ENCODE peak calls at places on chromosomes 5 and 9, in seven cellular contexts. R, C, G, Q, N, A and M are unnamed samples.

GRCh38 chr5:43422143-43422542 is 10.0 kb upstream of the CCL28 start:
- DNase-seq in R (peak; percentile 31), C (no peak), G (no peak), Q (no peak), N (peak; percentile 61), A (peak; percentile 14), M (peak; percentile 81)

GRCh38 chr9:76161546-76161945 is 232.7 kb downstream of the RFK start:
- DNase-seq in R (peak; percentile 68), C (no peak), G (peak; percentile 74), Q (peak; percentile 89), N (peak; percentile 86), A (peak; percentile 76), M (peak; percentile 92)

GRCh38 chr9:20701058-20701457 is 17.0 kb downstream of the FOCAD start:
- DNase-seq in R (no peak), C (no peak), G (no peak), Q (no peak), N (peak; percentile 12), A (no peak), M (peak; percentile 32)

GRCh38 chr5:3282841-3283240 is 312.8 kb upstream of the IRX1 start:
- DNase-seq in R (no peak), C (no peak), G (no peak), Q (no peak), N (no peak), A (no peak), M (no peak)

GRCh38 chr9:34375901-34376595 is 650 bp downstream of the MYORG start:
- DNase-seq in R (peak; percentile 84), C (peak; percentile 80), G (no peak), Q (no peak), N (peak; percentile 18), A (no peak), M (peak; percentile 6)

GRCh38 chr9:70429899-70430298 is 15.4 kb upstream of the KLF9 start:
- DNase-seq in R (peak; percentile 16), C (no peak), G (no peak), Q (no peak), N (no peak), A (no peak), M (no peak)

GRCh38 chr5:172370648-172371248 is 83.6 kb downstream of the SH3PXD2B start:
- DNase-seq in R (peak; percentile 67), C (peak; percentile 27), G (peak; percentile 44), Q (peak; percentile 79), N (peak; percentile 77), A (peak; percentile 69), M (peak; percentile 66)

GRCh38 chr9:7305677-7306076 is 493.9 kb downstream of the DMAC1 start:
- DNase-seq in R (no peak), C (no peak), G (no peak), Q (no peak), N (no peak), A (no peak), M (no peak)

GRCh38 chr5:73151733-73152410 is 21.1 kb upstream of the TMEM174 start:
- DNase-seq in R (no peak), C (no peak), G (no peak), Q (no peak), N (no peak), A (peak; percentile 16), M (peak; percentile 13)

GRCh38 chr9:92974161-92974661 is 26.9 kb downstream of the FGD3 start:
- DNase-seq in R (no peak), C (no peak), G (no peak), Q (no peak), N (no peak), A (no peak), M (no peak)

GRCh38 chr5:176620333-176620981 is 9.9 kb downstream of the SNCB start:
- DNase-seq in R (peak; percentile 56), C (no peak), G (no peak), Q (peak; percentile 24), N (no peak), A (no peak), M (no peak)

GRCh38 chr5:57887851-57888621 is 405.4 kb upstream of the ACTBL2 start:
- DNase-seq in R (peak; percentile 87), C (peak; percentile 72), G (peak; percentile 29), Q (peak; percentile 60), N (peak; percentile 77), A (peak; percentile 67), M (peak; percentile 81)

GRCh38 chr5:14920121-14920520 is 48.5 kb upstream of the ANKH start:
- DNase-seq in R (no peak), C (no peak), G (no peak), Q (no peak), N (no peak), A (no peak), M (no peak)

GRCh38 chr9:99579964-99580363 is 241.7 kb upstream of the NR4A3 start:
- DNase-seq in R (no peak), C (no peak), G (no peak), Q (no peak), N (no peak), A (no peak), M (no peak)

GRCh38 chr9:70111042-70111602 is 67.5 kb downstream of the MAMDC2 start:
- DNase-seq in R (peak; percentile 85), C (peak; percentile 68), G (peak; percentile 65), Q (peak; percentile 78), N (peak; percentile 84), A (peak; percentile 60), M (peak; percentile 78)

GRCh38 chr5:125277494-125278154 is 531.2 kb upstream of the ZNF608 start:
- DNase-seq in R (peak; percentile 48), C (no peak), G (peak; percentile 81), Q (peak; percentile 50), N (peak; percentile 85), A (peak; percentile 85), M (peak; percentile 90)

GRCh38 chr5:106584268-106584667 is 1086.5 kb downstream of the EFNA5 start:
- DNase-seq in R (peak; percentile 56), C (no peak), G (no peak), Q (no peak), N (peak; percentile 4), A (no peak), M (no peak)

GRCh38 chr5:77871946-77872345 is 95.8 kb upstream of the TBCA start:
- DNase-seq in R (peak; percentile 92), C (no peak), G (no peak), Q (no peak), N (no peak), A (no peak), M (no peak)

GRCh38 chr9:91422832-91423711 is 560 bp downstream of the NFIL3 start:
- DNase-seq in R (peak; percentile 77), C (peak; percentile 60), G (peak; percentile 54), Q (peak; percentile 94), N (peak; percentile 93), A (peak; percentile 58), M (peak; percentile 94)

GRCh38 chr9:104068546-104068945 is 25.6 kb upstream of the SMC2 start:
- DNase-seq in R (no peak), C (no peak), G (no peak), Q (peak; percentile 25), N (peak; percentile 56), A (no peak), M (peak; percentile 42)

GRCh38 chr5:162160401-162160800 is 92.8 kb downstream of the GABRG2 start:
- DNase-seq in R (no peak), C (peak; percentile 28), G (no peak), Q (no peak), N (no peak), A (no peak), M (no peak)

GRCh38 chr9:83219154-83219923 is 156.4 kb upstream of the RASEF start:
- DNase-seq in R (peak; percentile 93), C (peak; percentile 50), G (peak; percentile 57), Q (peak; percentile 69), N (peak; percentile 80), A (peak; percentile 64), M (peak; percentile 91)

GRCh38 chr5:114362977-114363721 is 1.3 kb downstream of the KCNN2 start:
- DNase-seq in R (peak; percentile 43), C (no peak), G (no peak), Q (peak; percentile 44), N (no peak), A (no peak), M (peak; percentile 0)

GRCh38 chr5:112436139-112436538 is 17.1 kb upstream of the EPB41L4A start:
- DNase-seq in R (no peak), C (no peak), G (no peak), Q (no peak), N (no peak), A (no peak), M (no peak)

GRCh38 chr5:25119654-25120053 is 474.9 kb upstream of the CDH10 start:
- DNase-seq in R (peak; percentile 25), C (peak; percentile 24), G (no peak), Q (peak; percentile 5), N (peak; percentile 1), A (no peak), M (no peak)

GRCh38 chr5:112878760-112879159 is 17.7 kb downstream of the SRP19 start:
- DNase-seq in R (peak; percentile 56), C (peak; percentile 94), G (no peak), Q (no peak), N (peak; percentile 18), A (no peak), M (no peak)

GRCh38 chr9:129102791-129103594 is 7.6 kb downstream of the CRAT start:
- DNase-seq in R (peak; percentile 82), C (peak; percentile 46), G (peak; percentile 37), Q (peak; percentile 40), N (peak; percentile 52), A (peak; percentile 44), M (peak; percentile 34)

GRCh38 chr9:129776566-129776937 is 23.7 kb upstream of the PTGES start:
- DNase-seq in R (no peak), C (no peak), G (peak; percentile 26), Q (no peak), N (peak; percentile 20), A (peak; percentile 44), M (peak; percentile 46)

GRCh38 chr5:174453690-174454089 is 270.7 kb upstream of the MSX2 start:
- DNase-seq in R (no peak), C (no peak), G (no peak), Q (no peak), N (no peak), A (no peak), M (no peak)

GRCh38 chr5:76715484-76715733 is 517 bp upstream of the F2R start:
- DNase-seq in R (no peak), C (peak; percentile 19), G (no peak), Q (no peak), N (no peak), A (no peak), M (no peak)

GRCh38 chr5:97986069-97986468 is 787.4 kb upstream of the RGMB start:
- DNase-seq in R (peak; percentile 88), C (no peak), G (peak; percentile 47), Q (peak; percentile 21), N (peak; percentile 59), A (peak; percentile 87), M (peak; percentile 33)
- H3K4me3 ChIP-seq in R (no peak overlapping the region), C (no peak overlapping the region), G (no peak overlapping the region), Q (no peak overlapping the region), N (no peak overlapping the region), A (no peak overlapping the region), M (no peak overlapping the region)

GRCh38 chr5:35046754-35047153 is 995 bp downstream of the AGXT2 start:
- DNase-seq in R (no peak), C (no peak), G (peak; percentile 99), Q (peak; percentile 99), N (peak; percentile 91), A (peak; percentile 99), M (peak; percentile 93)
- H3K4me3 ChIP-seq in R (no peak overlapping the region), C (no peak overlapping the region), G (no peak overlapping the region), Q (no peak overlapping the region), N (no peak overlapping the region), A (no peak overlapping the region), M (no peak overlapping the region)

GRCh38 chr9:136964171-136964689 is 12.2 kb downstream of the LCN12 start:
- DNase-seq in R (no peak), C (no peak), G (no peak), Q (no peak), N (no peak), A (no peak), M (no peak)
- H3K4me3 ChIP-seq in R (no peak overlapping the region), C (no peak overlapping the region), G (no peak overlapping the region), Q (no peak overlapping the region), N (no peak overlapping the region), A (no peak overlapping the region), M (no peak overlapping the region)

GRCh38 chr5:11540112-11540511 is 364.1 kb downstream of the CTNND2 start:
- DNase-seq in R (peak; percentile 39), C (no peak), G (no peak), Q (no peak), N (no peak), A (no peak), M (no peak)
- H3K4me3 ChIP-seq in R (no peak overlapping the region), C (no peak overlapping the region), G (no peak overlapping the region), Q (no peak overlapping the region), N (no peak overlapping the region), A (no peak overlapping the region), M (no peak overlapping the region)